ENCODE peak calls at places on chromosomes 6 and 20, in four cellular contexts. One of them, this sample, is unnamed.

GRCh38 chr6:90086517-90086916 is 192.2 kb downstream of the GJA10 start:
- DNase-seq in stimulated activated CD4-positive, alpha-beta T cell treated with anti-CD3 and anti-CD28 coated beads, Interleukin-4, amount 100 ng/mL, for 24 hours: no peak
- DNase-seq in NCI-H1105 treated with DMSO at 0.1 percent for 48 hours: no peak
- DNase-seq in cardiac fibroblast: peak
- DNase-seq in this sample: no peak

GRCh38 chr6:128316258-128316952 is 204.0 kb downstream of the PTPRK start:
- DNase-seq in stimulated activated CD4-positive, alpha-beta T cell treated with anti-CD3 and anti-CD28 coated beads, Interleukin-4, amount 100 ng/mL, for 24 hours: no peak
- DNase-seq in NCI-H1105 treated with DMSO at 0.1 percent for 48 hours: peak
- DNase-seq in cardiac fibroblast: no peak
- DNase-seq in this sample: no peak

GRCh38 chr20:53381568-53382262 is 211.9 kb downstream of the ZNF217 start:
- DNase-seq in stimulated activated CD4-positive, alpha-beta T cell treated with anti-CD3 and anti-CD28 coated beads, Interleukin-4, amount 100 ng/mL, for 24 hours: no peak
- DNase-seq in NCI-H1105 treated with DMSO at 0.1 percent for 48 hours: no peak
- DNase-seq in cardiac fibroblast: no peak
- DNase-seq in this sample: no peak

GRCh38 chr6:25263602-25264001 is 15.6 kb upstream of the CARMIL1 start:
- DNase-seq in stimulated activated CD4-positive, alpha-beta T cell treated with anti-CD3 and anti-CD28 coated beads, Interleukin-4, amount 100 ng/mL, for 24 hours: no peak
- DNase-seq in NCI-H1105 treated with DMSO at 0.1 percent for 48 hours: no peak
- DNase-seq in cardiac fibroblast: peak
- DNase-seq in this sample: peak

GRCh38 chr6:38567436-38567835 is 72.3 kb downstream of the BTBD9 start:
- DNase-seq in stimulated activated CD4-positive, alpha-beta T cell treated with anti-CD3 and anti-CD28 coated beads, Interleukin-4, amount 100 ng/mL, for 24 hours: no peak
- DNase-seq in NCI-H1105 treated with DMSO at 0.1 percent for 48 hours: peak
- DNase-seq in cardiac fibroblast: peak
- DNase-seq in this sample: peak

GRCh38 chr20:3068986-3069900 is 2.2 kb upstream of the OXT start:
- DNase-seq in stimulated activated CD4-positive, alpha-beta T cell treated with anti-CD3 and anti-CD28 coated beads, Interleukin-4, amount 100 ng/mL, for 24 hours: no peak
- DNase-seq in NCI-H1105 treated with DMSO at 0.1 percent for 48 hours: peak
- DNase-seq in cardiac fibroblast: peak
- DNase-seq in this sample: no peak

GRCh38 chr6:170234419-170234818 is 56.5 kb downstream of the DLL1 start:
- DNase-seq in stimulated activated CD4-positive, alpha-beta T cell treated with anti-CD3 and anti-CD28 coated beads, Interleukin-4, amount 100 ng/mL, for 24 hours: no peak
- DNase-seq in NCI-H1105 treated with DMSO at 0.1 percent for 48 hours: no peak
- DNase-seq in cardiac fibroblast: no peak
- DNase-seq in this sample: no peak

GRCh38 chr20:45791668-45792512 is at the start of the genes DNTTIP1 and WFDC3:
- DNase-seq in stimulated activated CD4-positive, alpha-beta T cell treated with anti-CD3 and anti-CD28 coated beads, Interleukin-4, amount 100 ng/mL, for 24 hours: peak
- DNase-seq in NCI-H1105 treated with DMSO at 0.1 percent for 48 hours: peak
- DNase-seq in cardiac fibroblast: peak
- DNase-seq in this sample: peak

GRCh38 chr6:52157301-52157930 is 28.8 kb upstream of the IL17A start:
- DNase-seq in stimulated activated CD4-positive, alpha-beta T cell treated with anti-CD3 and anti-CD28 coated beads, Interleukin-4, amount 100 ng/mL, for 24 hours: peak
- DNase-seq in NCI-H1105 treated with DMSO at 0.1 percent for 48 hours: no peak
- DNase-seq in cardiac fibroblast: peak
- DNase-seq in this sample: no peak

GRCh38 chr20:1803216-1804128 is 91.7 kb upstream of the SIRPA start:
- DNase-seq in stimulated activated CD4-positive, alpha-beta T cell treated with anti-CD3 and anti-CD28 coated beads, Interleukin-4, amount 100 ng/mL, for 24 hours: no peak
- DNase-seq in NCI-H1105 treated with DMSO at 0.1 percent for 48 hours: peak
- DNase-seq in cardiac fibroblast: peak
- DNase-seq in this sample: peak

GRCh38 chr20:61263084-61263695 is 11.1 kb downstream of the CDH4 start:
- DNase-seq in stimulated activated CD4-positive, alpha-beta T cell treated with anti-CD3 and anti-CD28 coated beads, Interleukin-4, amount 100 ng/mL, for 24 hours: peak
- DNase-seq in NCI-H1105 treated with DMSO at 0.1 percent for 48 hours: no peak
- DNase-seq in cardiac fibroblast: peak
- DNase-seq in this sample: peak

GRCh38 chr20:63360850-63361497 is at the start of gene CHRNA4:
- DNase-seq in stimulated activated CD4-positive, alpha-beta T cell treated with anti-CD3 and anti-CD28 coated beads, Interleukin-4, amount 100 ng/mL, for 24 hours: no peak
- DNase-seq in NCI-H1105 treated with DMSO at 0.1 percent for 48 hours: no peak
- DNase-seq in cardiac fibroblast: no peak
- DNase-seq in this sample: no peak

GRCh38 chr6:45480697-45481415 is 103.1 kb upstream of the SUPT3H start:
- DNase-seq in stimulated activated CD4-positive, alpha-beta T cell treated with anti-CD3 and anti-CD28 coated beads, Interleukin-4, amount 100 ng/mL, for 24 hours: no peak
- DNase-seq in NCI-H1105 treated with DMSO at 0.1 percent for 48 hours: no peak
- DNase-seq in cardiac fibroblast: no peak
- DNase-seq in this sample: peak

GRCh38 chr20:17622086-17622850 is 52.4 kb downstream of the DSTN start:
- DNase-seq in stimulated activated CD4-positive, alpha-beta T cell treated with anti-CD3 and anti-CD28 coated beads, Interleukin-4, amount 100 ng/mL, for 24 hours: no peak
- DNase-seq in NCI-H1105 treated with DMSO at 0.1 percent for 48 hours: no peak
- DNase-seq in cardiac fibroblast: no peak
- DNase-seq in this sample: no peak

GRCh38 chr20:58583586-58583985 is 67.5 kb upstream of the STX16 start:
- DNase-seq in stimulated activated CD4-positive, alpha-beta T cell treated with anti-CD3 and anti-CD28 coated beads, Interleukin-4, amount 100 ng/mL, for 24 hours: no peak
- DNase-seq in NCI-H1105 treated with DMSO at 0.1 percent for 48 hours: no peak
- DNase-seq in cardiac fibroblast: no peak
- DNase-seq in this sample: no peak

GRCh38 chr20:34010405-34010895 is 16.7 kb downstream of the RALY start:
- DNase-seq in stimulated activated CD4-positive, alpha-beta T cell treated with anti-CD3 and anti-CD28 coated beads, Interleukin-4, amount 100 ng/mL, for 24 hours: no peak
- DNase-seq in NCI-H1105 treated with DMSO at 0.1 percent for 48 hours: no peak
- DNase-seq in cardiac fibroblast: no peak
- DNase-seq in this sample: no peak

GRCh38 chr6:120395784-120396183 is 938.5 kb downstream of the TBC1D32 start:
- DNase-seq in stimulated activated CD4-positive, alpha-beta T cell treated with anti-CD3 and anti-CD28 coated beads, Interleukin-4, amount 100 ng/mL, for 24 hours: no peak
- DNase-seq in NCI-H1105 treated with DMSO at 0.1 percent for 48 hours: no peak
- DNase-seq in cardiac fibroblast: no peak
- DNase-seq in this sample: no peak

GRCh38 chr6:154404791-154405400 is 48.3 kb upstream of the IPCEF1 start:
- DNase-seq in stimulated activated CD4-positive, alpha-beta T cell treated with anti-CD3 and anti-CD28 coated beads, Interleukin-4, amount 100 ng/mL, for 24 hours: no peak
- DNase-seq in NCI-H1105 treated with DMSO at 0.1 percent for 48 hours: no peak
- DNase-seq in cardiac fibroblast: peak
- DNase-seq in this sample: peak

This sample was measured in GM03348.